ENCODE peak calls at places on chromosomes 5 and 9, in eight cellular contexts. W is SK-N-SH, Q is sigmoid colon, R is suprapubic skin, H is A549, J is stomach, U is H1, Y is ovary. I is an unnamed sample.

GRCh38 chr9:97387936-97388684 is 23.8 kb upstream of the TDRD7 start:
- DNase-seq in H (no peak), Q (no peak), Y (no peak), W (no peak), U (no peak), R (no peak), J (no peak), I (no peak)

GRCh38 chr9:36770025-36770424 is 197.3 kb downstream of the MELK start:
- DNase-seq in W (peak; percentile 41), Q (no peak), Y (no peak), U (no peak), J (no peak), R (no peak), H (no peak), I (no peak)

GRCh38 chr5:159286420-159287035 is 23.4 kb downstream of the UBLCP1 start:
- DNase-seq in R (no peak), H (no peak), Y (no peak), J (no peak), U (no peak), W (peak; percentile 37), Q (no peak), I (no peak)

GRCh38 chr5:99076600-99077253 is 147.9 kb upstream of the CHD1 start:
- DNase-seq in R (no peak), J (no peak), U (no peak), Y (no peak), W (no peak), Q (no peak), H (no peak), I (no peak)

GRCh38 chr5:83368835-83369234 is 102.7 kb upstream of the VCAN start:
- DNase-seq in R (no peak), Q (no peak), W (no peak), J (no peak), U (no peak), Y (no peak), H (no peak), I (no peak)

GRCh38 chr5:103542441-103542840 is 20.1 kb downstream of the NUDT12 start:
- DNase-seq in R (no peak), J (no peak), H (no peak), Y (no peak), U (no peak), Q (no peak), W (no peak), I (no peak)

GRCh38 chr9:134413890-134414731 is 87.9 kb downstream of the RXRA start:
- DNase-seq in W (peak; percentile 76), J (peak; percentile 63), U (no peak), R (no peak), Q (peak; percentile 96), Y (no peak), H (peak; percentile 87), I (no peak)

GRCh38 chr5:3310551-3311340 is 284.9 kb upstream of the IRX1 start:
- DNase-seq in H (no peak), Y (no peak), R (no peak), J (no peak), U (no peak), Q (no peak), W (no peak), I (no peak)

GRCh38 chr5:107538331-107539162 is 132.2 kb downstream of the EFNA5 start:
- DNase-seq in Y (no peak), U (no peak), W (no peak), R (no peak), H (no peak), J (no peak), Q (no peak), I (no peak)
- H3K4me1 ChIP-seq in Y (peaks cover 7% of the 10 kb centered on the region), U (no peaks in the 10 kb centered on the region), W (peaks cover 11% of the 10 kb centered on the region), R (peaks cover 31% of the 10 kb centered on the region), H (peaks cover 67% of the 10 kb centered on the region), J (peaks cover 9% of the 10 kb centered on the region), Q (peaks cover 24% of the 10 kb centered on the region), I (no peaks in the 10 kb centered on the region)

GRCh38 chr9:13750061-13750460 is 470.6 kb upstream of the MPDZ start:
- DNase-seq in R (no peak), Q (no peak), W (no peak), H (no peak), Y (no peak), U (no peak), J (no peak), I (no peak)

DNA sequence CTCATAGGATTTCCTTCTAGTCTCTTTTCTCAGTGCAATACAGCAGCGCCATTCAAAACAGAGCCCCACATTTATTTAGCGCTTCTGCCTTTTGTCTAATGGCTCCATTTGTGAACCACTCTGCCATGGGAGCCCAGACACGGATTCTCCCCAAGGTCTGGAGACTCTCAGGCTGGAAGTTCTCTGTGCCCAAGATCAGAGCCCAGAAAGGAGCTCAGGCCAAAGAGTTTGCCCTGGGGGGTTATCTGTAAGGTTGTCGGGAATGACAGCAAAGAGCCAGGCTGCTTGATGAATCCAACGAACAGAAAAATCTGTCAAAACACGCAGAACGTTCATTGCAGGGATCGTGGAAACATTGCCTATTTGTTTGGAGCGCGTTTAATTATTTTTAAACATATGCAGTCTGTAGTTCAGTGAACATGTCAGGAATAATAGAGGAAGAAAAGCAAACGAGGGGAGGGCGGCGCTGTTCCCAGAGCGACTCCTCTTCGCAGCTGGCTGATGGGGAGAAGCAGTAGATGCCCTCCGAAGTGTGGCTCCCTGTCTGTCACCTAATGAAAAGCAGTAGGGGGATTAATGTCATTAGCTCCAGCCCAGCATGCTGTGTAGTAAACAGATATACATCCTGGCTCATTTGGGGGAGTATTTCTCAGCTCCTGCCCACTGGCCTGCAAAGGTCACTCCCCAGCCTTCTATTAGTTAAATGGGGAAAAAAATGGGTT is 464.9 kb upstream of the MPDZ start:
- DNase-seq in Q (no peak), R (no peak), U (no peak), W (peak; percentile 49), H (no peak), Y (no peak), J (no peak), I (no peak)
- TF ChIP-seq EP300 in Q (no peak), R (no peak), U (no peak), W (no peak), H (no peak), Y (no peak), J (no peak), I (no peak)

DNA sequence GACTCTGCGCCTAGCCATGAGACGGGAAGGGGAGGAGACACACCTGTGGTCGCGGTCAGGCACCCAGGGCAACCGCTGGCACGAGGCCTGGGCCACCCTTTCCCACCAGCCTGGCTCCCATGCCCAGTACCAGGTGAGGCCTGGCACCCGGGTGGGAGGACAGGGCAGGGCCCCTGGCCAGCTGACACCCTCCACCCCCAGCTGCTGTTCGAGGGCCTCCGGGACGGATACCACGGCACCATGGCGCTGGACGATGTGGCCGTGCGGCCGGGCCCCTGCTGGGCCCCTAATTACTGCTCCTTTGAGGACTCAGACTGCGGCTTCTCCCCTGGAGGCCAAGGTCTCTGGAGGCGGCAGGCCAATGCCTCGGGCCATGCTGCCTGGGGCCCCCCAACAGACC is 5.0 kb downstream of the MAMDC4 start:
- DNase-seq in W (no peak), R (no peak), U (no peak), J (peak; percentile 57), Y (peak; percentile 39), Q (no peak), H (no peak), I (no peak)
- H3K27ac ChIP-seq in W (no peak overlapping the region), R (no peak overlapping the region), U (no peak overlapping the region), J (peak overlapping the region; percentile 76), Y (no peak overlapping the region), Q (no peak overlapping the region), H (no peak overlapping the region), I (no peak overlapping the region)

GRCh38 chr9:34459941-34460340 is 1.3 kb downstream of the DNAI1 start:
- DNase-seq in Y (no peak), Q (no peak), J (no peak), R (no peak), W (no peak), U (no peak), H (no peak), I (no peak)
- H3K4me1 ChIP-seq in Y (peaks cover 5% of the 10 kb centered on the region), Q (peaks cover 38% of the 10 kb centered on the region), J (peaks cover 21% of the 10 kb centered on the region), R (peaks cover 43% of the 10 kb centered on the region), W (peaks cover 20% of the 10 kb centered on the region), U (peaks cover 12% of the 10 kb centered on the region), H (peaks cover 21% of the 10 kb centered on the region), I (no peaks in the 10 kb centered on the region)

DNA sequence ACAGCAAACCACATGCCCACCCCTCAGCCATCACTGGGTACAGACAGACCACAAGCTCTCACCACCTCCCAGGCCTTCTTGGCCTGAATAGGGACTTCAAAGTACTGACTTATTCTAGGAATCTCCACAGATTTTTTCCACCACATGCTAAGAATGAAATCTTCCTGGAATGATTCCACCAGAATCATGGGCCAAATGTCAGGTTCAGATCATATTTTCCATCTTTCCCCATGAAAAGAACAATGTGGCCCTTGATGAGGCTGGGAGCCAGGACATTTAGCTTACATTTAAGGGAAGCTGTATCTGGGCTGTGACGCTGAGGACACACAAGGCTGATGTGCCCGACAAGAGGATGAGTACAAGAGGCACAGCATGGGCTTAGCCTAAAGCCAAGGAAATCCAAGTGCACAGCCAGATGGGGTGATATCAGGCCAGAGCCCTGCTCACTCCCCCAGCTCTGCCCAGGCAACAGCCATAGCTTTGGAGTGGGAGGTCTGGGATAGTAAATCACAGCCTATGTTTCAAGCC is 28.1 kb downstream of the ACSL6 start:
- DNase-seq in U (no peak), J (no peak), Y (no peak), Q (peak; percentile 49), H (no peak), W (peak; percentile 28), R (no peak), I (no peak)
- TF ChIP-seq EP300 in U (no peak), J (no peak), Y (no peak), Q (no peak), H (no peak), W (no peak), R (no peak), I (peak; percentile 35)

I was measured in tibial nerve.